ENCODE peak calls at places on chromosomes 2 and 18, in five cellular contexts. A is GM23338; Y is CD4-positive, alpha-beta T cell; F is left lung; I is transverse colon. T is an unnamed sample.

GRCh38 chr2:62814132-62814531 is 108.6 kb downstream of the EHBP1 start:
- DNase-seq in A (no peak), Y (no peak), F (no peak), I (no peak), T (peak)

GRCh38 chr18:10240276-10240675 is 214.2 kb upstream of the APCDD1 start:
- DNase-seq in A (no peak), Y (no peak), F (no peak), I (no peak), T (no peak)

GRCh38 chr18:63470751-63471150 is 6.0 kb upstream of the SERPINB5 start:
- DNase-seq in A (no peak), Y (no peak), F (no peak), I (no peak), T (no peak)

GRCh38 chr2:66790651-66791181 is 355.8 kb downstream of the MEIS1 start:
- DNase-seq in A (no peak), Y (no peak), F (no peak), I (no peak), T (no peak)

GRCh38 chr2:196372811-196373664 is 201.7 kb upstream of the STK17B start:
- DNase-seq in A (no peak), Y (no peak), F (no peak), I (peak), T (no peak)

GRCh38 chr2:101975171-101975870 is 16.4 kb upstream of the IL1R2 start:
- DNase-seq in A (no peak), Y (no peak), F (no peak), I (no peak), T (no peak)

GRCh38 chr2:52558265-52558664 is 1209.3 kb upstream of the CHAC2 start:
- DNase-seq in A (peak), Y (no peak), F (no peak), I (no peak), T (no peak)

GRCh38 chr18:26902296-26902695 is 36.8 kb upstream of the AQP4 start:
- DNase-seq in A (no peak), Y (no peak), F (no peak), I (no peak), T (no peak)

GRCh38 chr2:176134978-176135575 is 5.6 kb downstream of the HOXD8 start:
- DNase-seq in A (no peak), Y (no peak), F (no peak), I (no peak), T (no peak)

GRCh38 chr2:222613715-222614331 is 42.1 kb downstream of the FARSB start:
- DNase-seq in A (peak), Y (no peak), F (no peak), I (no peak), T (no peak)

GRCh38 chr2:176280156-176280555 is 10.9 kb downstream of the MTX2 start:
- DNase-seq in A (no peak), Y (no peak), F (no peak), I (no peak), T (no peak)

GRCh38 chr2:207416111-207416510 is 113.7 kb upstream of the CREB1 start:
- DNase-seq in A (no peak), Y (no peak), F (no peak), I (no peak), T (no peak)

GRCh38 chr2:10989782-10990181 is 78.0 kb downstream of the KCNF1 start:
- DNase-seq in A (no peak), Y (no peak), F (peak), I (no peak), T (no peak)

GRCh38 chr2:3770724-3771415 is 67.5 kb downstream of the DCDC2C start:
- DNase-seq in A (no peak), Y (no peak), F (no peak), I (no peak), T (no peak)

GRCh38 chr2:9950521-9951271 is 797 bp upstream of the GRHL1 start:
- DNase-seq in A (peak), Y (no peak), F (peak), I (peak), T (peak)

GRCh38 chr2:88667219-88667618 is 24.3 kb upstream of the RPIA start:
- DNase-seq in A (peak), Y (no peak), F (no peak), I (no peak), T (no peak)
- H3K27ac ChIP-seq in A (no peak), Y (no peak), F (no peak), I (no peak), T (no peak)

GRCh38 chr2:165601866-165602636 is 132.6 kb downstream of the CSRNP3 start:
- DNase-seq in A (no peak), Y (no peak), F (no peak), I (no peak), T (no peak)
- H3K27ac ChIP-seq in A (no peak), Y (no peak), F (no peak), I (no peak), T (no peak)

DNA sequence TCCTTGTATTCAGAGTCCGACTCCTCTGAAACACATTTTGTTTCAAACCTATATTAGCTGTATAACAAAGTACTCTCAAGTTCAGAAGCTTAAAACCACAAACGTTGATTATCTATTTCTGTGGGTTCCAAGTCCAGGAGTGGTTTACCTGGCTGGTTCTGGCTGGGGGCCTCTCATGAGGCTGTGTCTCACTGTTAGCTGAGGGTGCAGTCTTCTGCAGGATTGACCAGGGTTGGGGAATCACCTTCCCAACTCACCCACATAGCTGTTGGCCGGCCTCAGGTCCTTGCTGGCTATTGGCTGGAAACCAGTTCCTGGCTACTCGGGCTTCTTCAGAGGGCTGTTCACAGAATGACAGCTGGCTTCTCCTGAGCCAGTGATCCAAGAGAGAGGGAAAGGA is 18.0 kb upstream of the ATIC start:
- DNase-seq in A (no peak), Y (no peak), F (no peak), I (no peak), T (no peak)
- H3K27ac ChIP-seq in A (no peak), Y (no peak), F (no peak), I (no peak), T (no peak)

GRCh38 chr2:217908544-217908943 is 94.3 kb downstream of the TNS1 start:
- DNase-seq in A (no peak), Y (no peak), F (peak), I (no peak), T (no peak)
- H3K27ac ChIP-seq in A (no peak), Y (no peak), F (peak), I (peak), T (no peak)

GRCh38 chr2:240136671-240137292 is 677 bp upstream of the COPS9 start:
- DNase-seq in A (no peak), Y (peak), F (peak), I (peak), T (peak)
- H3K27ac ChIP-seq in A (no peak), Y (peak), F (peak), I (peak), T (peak)

GRCh38 chr2:42223822-42224268 is 54.7 kb downstream of the EML4 start:
- DNase-seq in A (no peak), Y (no peak), F (no peak), I (no peak), T (no peak)
- H3K27ac ChIP-seq in A (no peak), Y (no peak), F (peak), I (no peak), T (no peak)

DNA sequence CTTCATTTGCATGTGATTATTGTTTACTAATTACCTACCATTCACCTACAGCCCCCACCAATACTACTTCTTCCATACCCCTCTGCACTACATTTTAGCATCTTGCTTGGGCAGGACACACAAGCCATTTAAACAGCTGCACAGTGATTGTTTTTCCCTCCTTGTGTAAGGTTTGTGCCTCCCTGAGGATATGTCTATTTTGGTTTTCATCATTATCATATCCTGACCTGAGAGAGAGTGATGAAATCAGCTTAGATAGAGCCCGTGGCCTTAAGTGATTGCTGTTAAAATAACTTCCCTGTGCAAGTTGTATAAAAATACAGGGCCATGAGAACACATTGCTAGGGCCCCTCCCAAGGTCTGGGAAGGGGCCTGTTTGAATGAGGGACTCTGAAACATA is 261.9 kb downstream of the FHOD3 start:
- DNase-seq in A (no peak), Y (no peak), F (no peak), I (no peak), T (no peak)
- H3K27ac ChIP-seq in A (no peak), Y (no peak), F (no peak), I (no peak), T (no peak)

GRCh38 chr2:19947184-19947940 is 42.5 kb downstream of the WDR35 start:
- DNase-seq in A (no peak), Y (no peak), F (no peak), I (no peak), T (no peak)
- H3K27ac ChIP-seq in A (no peak), Y (no peak), F (no peak), I (no peak), T (no peak)

GRCh38 chr18:8117008-8117376 is 492.2 kb upstream of the RAB12 start:
- DNase-seq in A (no peak), Y (no peak), F (no peak), I (no peak), T (no peak)

GRCh38 chr18:8121942-8122480 is 487.2 kb upstream of the RAB12 start:
- DNase-seq in A (peak), Y (no peak), F (peak), I (no peak), T (no peak)

GRCh38 chr18:8114480-8114879 is 494.8 kb upstream of the RAB12 start:
- DNase-seq in A (no peak), Y (no peak), F (no peak), I (no peak), T (no peak)

GRCh38 chr18:8121091-8121490 is 488.1 kb upstream of the RAB12 start:
- DNase-seq in A (no peak), Y (no peak), F (no peak), I (no peak), T (no peak)

GRCh38 chr18:8116346-8117007 is 492.8 kb upstream of the RAB12 start:
- DNase-seq in A (no peak), Y (no peak), F (no peak), I (no peak), T (no peak)
- H3K27ac ChIP-seq in A (no peak), Y (no peak), F (no peak), I (peak), T (no peak)

GRCh38 chr2:29009711-29010677 is 28.9 kb downstream of the TOGARAM2 start:
- DNase-seq in A (no peak), Y (no peak), F (no peak), I (no peak), T (peak)
- H3K27ac ChIP-seq in A (no peak), Y (peak), F (peak), I (peak), T (peak)

T was measured in DND-41.